ENCODE peak calls at places on chromosome 14, in eight cellular contexts. U is mucosa of gallbladder; V is naive thymus-derived CD4-positive, alpha-beta T cell; E is stimulated activated CD8-positive, alpha-beta memory T cell treated with anti-CD3 and anti-CD28 coated beads, Interleukin-7, amount 100 ng/mL, for 24 hours; Z is HCEC 1CT; Y is transverse colon; X is ovary; T is NCI-H2171 treated with DMSO at 0.1 percent for 48 hours. I is an unnamed sample.

GRCh38 chr14:69246331-69246730 is 13.6 kb upstream of the GALNT16 start:
- DNase-seq in U (no peak), T (peak; percentile 100), V (no peak), Y (no peak), Z (no peak), E (no peak), X (no peak), I (no peak)

GRCh38 chr14:89681086-89682018 is 264.3 kb upstream of the FOXN3 start:
- DNase-seq in V (peak; percentile 66), X (no peak), E (peak; percentile 30), Z (no peak), T (no peak), U (no peak), Y (peak; percentile 46), I (no peak)

GRCh38 chr14:28773917-28774691 is 7.5 kb downstream of the FOXG1 start:
- DNase-seq in Y (no peak), T (peak; percentile 78), X (no peak), U (no peak), E (no peak), V (no peak), Z (peak; percentile 77), I (no peak)

GRCh38 chr14:53391156-53391555 is 238.0 kb upstream of the DDHD1 start:
- DNase-seq in Y (no peak), V (no peak), Z (peak; percentile 68), U (no peak), X (no peak), E (no peak), T (no peak), I (no peak)

GRCh38 chr14:67537736-67538135 is 4.6 kb downstream of the PLEKHH1 start:
- DNase-seq in V (no peak), E (no peak), Y (no peak), U (no peak), X (no peak), T (no peak), Z (no peak), I (no peak)

GRCh38 chr14:25394791-25395391 is 344.9 kb upstream of the STXBP6 start:
- DNase-seq in E (no peak), T (no peak), X (no peak), Y (no peak), V (no peak), Z (no peak), U (no peak), I (no peak)

GRCh38 chr14:100065161-100065871 is at the start of gene EVL:
- DNase-seq in E (no peak), Z (no peak), T (no peak), V (peak; percentile 87), U (peak; percentile 42), Y (peak; percentile 71), X (no peak), I (no peak)

GRCh38 chr14:104202259-104203070 is 64.1 kb downstream of the KIF26A start:
- DNase-seq in Z (no peak), E (no peak), X (no peak), V (no peak), T (peak; percentile 39), Y (peak; percentile 39), U (no peak), I (peak; percentile 39)

GRCh38 chr14:24802236-24802635 is 168.2 kb upstream of the GZMB start:
- DNase-seq in U (no peak), E (no peak), T (no peak), V (no peak), Y (no peak), Z (no peak), X (no peak), I (no peak)

GRCh38 chr14:24456980-24457379 is 14.4 kb upstream of the SDR39U1 start:
- DNase-seq in T (peak; percentile 13), U (no peak), V (no peak), Z (peak; percentile 11), X (no peak), Y (no peak), E (no peak), I (no peak)

GRCh38 chr14:103973354-103973753 is 31.0 kb upstream of the RD3L start:
- DNase-seq in E (no peak), U (no peak), Y (no peak), T (no peak), V (no peak), Z (no peak), X (no peak), I (no peak)

GRCh38 chr14:29458547-29458946 is 469.1 kb downstream of the PRKD1 start:
- DNase-seq in T (no peak), X (no peak), Y (no peak), U (no peak), V (no peak), E (no peak), Z (no peak), I (no peak)

GRCh38 chr14:60647081-60647836 is 2.0 kb downstream of the SIX1 start:
- DNase-seq in T (peak; percentile 63), U (no peak), E (no peak), Z (peak; percentile 66), Y (no peak), V (no peak), X (no peak), I (peak; percentile 76)

GRCh38 chr14:88960528-88960927 is 136.1 kb downstream of the TTC8 start:
- DNase-seq in X (no peak), V (no peak), U (no peak), E (no peak), Y (no peak), Z (no peak), T (no peak), I (no peak)

GRCh38 chr14:56135001-56135400 is 16.8 kb downstream of the PELI2 start:
- DNase-seq in X (no peak), V (no peak), T (peak; percentile 34), U (peak; percentile 60), Y (no peak), Z (no peak), E (no peak), I (no peak)

GRCh38 chr14:61297581-61297980 is 16.4 kb upstream of the TMEM30B start:
- DNase-seq in U (no peak), E (no peak), T (no peak), Y (no peak), X (no peak), Z (no peak), V (no peak), I (no peak)

GRCh38 chr14:75204106-75204505 is 27.7 kb upstream of the TMED10 start:
- DNase-seq in T (no peak), X (no peak), Y (peak; percentile 67), U (peak; percentile 26), Z (no peak), V (no peak), E (no peak), I (no peak)

GRCh38 chr14:101186544-101186943 is 283.0 kb upstream of the RTL1 start:
- DNase-seq in Y (no peak), E (no peak), Z (no peak), V (no peak), T (no peak), U (no peak), X (no peak), I (no peak)

GRCh38 chr14:29548948-29549370 is 378.7 kb downstream of the PRKD1 start:
- DNase-seq in E (no peak), Z (peak; percentile 75), U (no peak), Y (no peak), T (peak; percentile 87), X (no peak), V (peak; percentile 0), I (peak; percentile 18)

GRCh38 chr14:81211844-81212243 is 8.9 kb downstream of the GTF2A1 start:
- DNase-seq in Z (peak; percentile 5), U (no peak), X (no peak), Y (no peak), V (peak; percentile 31), T (peak; percentile 56), E (no peak), I (no peak)

GRCh38 chr14:68809524-68809923 is 16.7 kb upstream of the ZFP36L1 start:
- DNase-seq in U (no peak), Y (no peak), T (no peak), V (no peak), X (no peak), E (no peak), Z (no peak), I (no peak)

GRCh38 chr14:102511538-102511937 is 2.0 kb upstream of the ANKRD9 start:
- DNase-seq in Z (no peak), V (no peak), U (no peak), X (peak; percentile 30), E (no peak), Y (peak; percentile 79), T (no peak), I (no peak)

GRCh38 chr14:35420036-35420811 is 15.7 kb upstream of the NFKBIA start:
- DNase-seq in U (no peak), T (no peak), E (no peak), Y (no peak), V (no peak), X (no peak), Z (peak; percentile 74), I (no peak)

GRCh38 chr14:103198429-103199140 is 75.3 kb downstream of the TNFAIP2 start:
- DNase-seq in Z (peak; percentile 80), E (no peak), U (no peak), V (no peak), T (no peak), Y (no peak), X (no peak), I (no peak)

I was measured in prostate gland.